ENCODE peak calls at places on chromosome 1, in four cellular contexts. U is WTC11, D is HepG2, Z is K562. P is an unnamed sample.

GRCh38 chr1:23574265-23574754 is 15.0 kb upstream of the ID3 start:
- DNase-seq in U (no peak), Z (no peak), D (no peak), P (no peak)

GRCh38 chr1:181135815-181136737 is 47.6 kb downstream of the IER5 start:
- DNase-seq in D (no peak), U (no peak), Z (no peak), P (no peak)

GRCh38 chr1:205369621-205370230 is 13.0 kb upstream of the KLHDC8A start:
- DNase-seq in D (no peak), U (no peak), Z (no peak), P (no peak)

GRCh38 chr1:180229483-180230415 is at the start of gene LHX4:
- DNase-seq in Z (peak; percentile 95), D (no peak), U (peak; percentile 76), P (peak; percentile 76)

GRCh38 chr1:248847181-248847955 is 9.3 kb downstream of the ZNF672 start:
- DNase-seq in Z (no peak), U (no peak), D (no peak), P (no peak)

GRCh38 chr1:43464840-43465693 is 11.3 kb upstream of the HYI start:
- DNase-seq in U (no peak), Z (no peak), D (peak; percentile 28), P (no peak)

GRCh38 chr1:62180649-62181048 is 14.0 kb upstream of the L1TD1 start:
- DNase-seq in D (no peak), U (no peak), Z (no peak), P (no peak)

GRCh38 chr1:175804556-175804955 is 61.2 kb upstream of the TNR start:
- DNase-seq in Z (no peak), U (no peak), D (no peak), P (no peak)

GRCh38 chr1:61082336-61083013 is at the start of gene NFIA:
- DNase-seq in Z (peak; percentile 83), U (peak; percentile 49), D (peak; percentile 83), P (peak; percentile 86)

GRCh38 chr1:9700340-9700739 is 48.8 kb downstream of the PIK3CD start:
- DNase-seq in U (no peak), Z (no peak), D (no peak), P (peak; percentile 64)

GRCh38 chr1:185996211-185996610 is 262.0 kb downstream of the HMCN1 start:
- DNase-seq in Z (no peak), D (no peak), U (no peak), P (no peak)

GRCh38 chr1:58896211-58897183 is 112.7 kb upstream of the JUN start:
- DNase-seq in U (no peak), D (no peak), Z (peak; percentile 83), P (no peak)

DNA sequence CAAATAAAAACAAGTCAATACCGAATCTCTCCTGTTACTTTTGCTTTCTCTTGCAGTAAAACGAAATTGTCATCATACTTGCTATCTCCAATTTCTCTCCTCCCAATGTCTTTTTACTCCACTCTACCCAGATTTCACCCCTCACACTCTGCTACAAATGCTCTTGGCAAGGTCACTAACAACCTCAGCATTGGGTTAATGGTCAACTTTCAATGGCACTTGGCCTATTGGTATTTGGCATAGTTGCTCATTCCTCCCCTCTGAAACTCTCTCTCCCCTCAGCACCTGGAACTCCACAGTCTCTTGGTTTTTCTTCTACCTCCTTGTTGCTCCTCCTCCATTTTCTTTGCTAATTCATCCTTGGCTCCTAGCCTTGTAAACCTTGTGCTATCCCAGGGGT is 367.3 kb downstream of the PTPRU start:
- DNase-seq in U (no peak), Z (no peak), D (no peak), P (no peak)
- TF ChIP-seq NR3C1 in U (no peak), Z (no peak), D (no peak), P (no peak)

DNA sequence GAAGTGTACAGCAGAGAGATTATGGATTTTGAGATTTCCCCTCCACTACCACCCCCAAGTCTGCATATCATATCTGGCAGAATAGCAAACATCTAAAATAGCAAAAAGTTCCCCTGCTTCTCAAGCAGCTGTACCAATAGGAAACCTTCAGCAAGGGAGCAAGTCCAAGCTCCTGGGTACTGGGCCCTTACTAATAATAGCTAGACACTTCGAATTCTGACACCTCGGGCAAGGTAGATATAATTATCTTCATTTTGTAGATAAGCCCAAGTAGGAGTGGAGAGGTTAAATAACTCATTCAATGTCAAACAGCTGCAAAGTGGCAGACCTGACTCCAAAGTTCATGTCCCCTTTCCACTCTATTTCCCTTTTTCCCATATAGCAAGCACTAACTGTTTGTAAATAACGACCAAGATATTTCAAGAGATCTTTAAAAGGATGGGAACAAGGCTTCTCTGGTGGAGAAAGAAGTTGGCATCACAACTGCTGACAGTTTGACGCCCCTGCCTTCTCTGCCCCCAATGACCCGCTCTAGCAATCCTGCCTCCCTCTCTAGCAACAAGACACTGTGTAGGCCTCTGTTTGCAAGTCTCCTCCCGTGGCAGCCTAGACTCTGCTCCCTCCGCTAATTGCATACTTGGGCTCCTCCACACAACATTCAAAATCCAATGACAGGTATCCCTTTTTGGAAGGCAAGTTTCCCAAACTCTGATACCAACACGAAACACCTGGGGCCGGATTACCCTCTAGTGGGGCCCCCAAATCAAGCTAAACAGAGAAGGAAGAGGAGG is 18.7 kb upstream of the ADAR start:
- DNase-seq in D (peak; percentile 32), Z (no peak), U (no peak), P (peak; percentile 13)
- TF ChIP-seq ESRRA in D (no peak), Z (no peak), U (no peak), P (no peak)

DNA sequence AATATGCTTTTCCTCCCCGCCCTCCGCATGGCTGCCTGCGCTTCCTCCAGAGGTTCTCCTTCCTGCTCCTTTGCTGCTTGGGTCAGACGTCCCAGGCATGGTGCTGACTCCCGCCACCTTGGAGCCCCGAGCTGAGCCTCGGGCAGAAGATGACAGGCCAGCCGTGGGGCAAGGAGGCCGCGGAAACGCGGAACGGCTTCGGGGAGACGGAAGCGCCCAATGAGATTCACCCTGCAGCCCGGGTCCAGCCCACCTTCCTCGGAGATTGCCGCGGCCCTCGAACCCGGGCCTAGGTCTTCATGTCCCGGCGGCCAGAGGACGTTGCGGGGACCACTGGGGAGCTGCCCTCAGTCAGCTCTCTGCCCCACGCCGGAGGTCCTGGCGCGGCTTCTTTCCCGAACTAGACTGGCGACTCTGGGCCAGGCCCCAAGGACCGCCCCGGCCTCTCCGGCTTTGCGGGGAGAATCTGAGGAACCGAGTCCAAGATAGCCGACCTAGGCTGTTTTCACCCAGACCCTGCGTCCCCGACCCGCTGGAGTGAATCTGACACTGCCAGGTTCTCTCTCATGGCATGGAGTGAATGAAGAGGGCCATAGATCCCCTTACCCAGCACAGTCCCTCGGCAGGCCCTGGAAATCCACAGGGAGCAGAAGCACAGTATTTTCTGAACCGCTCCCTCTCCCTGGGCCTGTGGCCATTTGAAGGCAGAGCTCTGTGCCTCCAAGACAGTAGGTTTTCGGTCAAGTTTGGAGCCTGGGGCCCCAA is 9.8 kb upstream of the BARHL2 start:
- DNase-seq in U (no peak), Z (no peak), D (no peak), P (no peak)
- TF ChIP-seq NR3C1 in U (no peak), Z (no peak), D (no peak), P (no peak)

DNA sequence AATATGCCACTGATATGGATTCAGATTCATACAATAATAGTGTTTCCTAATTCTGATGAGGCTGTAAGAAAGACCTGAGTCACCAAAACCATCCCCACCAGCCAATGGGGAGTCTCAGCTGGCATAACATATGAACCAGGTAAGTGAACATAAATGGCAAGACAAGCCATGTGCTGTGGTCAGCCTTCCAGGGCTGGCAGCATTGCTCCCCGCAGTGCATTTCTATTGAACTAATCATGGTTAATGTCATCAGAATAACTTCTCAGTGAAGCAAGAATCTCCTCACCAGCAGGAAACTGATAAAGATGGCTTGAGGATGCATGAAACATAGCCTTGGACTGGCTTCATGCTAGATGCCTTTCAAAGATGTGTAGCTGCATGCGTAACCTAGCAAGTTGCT is 87.9 kb downstream of the NTNG1 start:
- DNase-seq in Z (no peak), U (no peak), D (no peak), P (no peak)
- TF ChIP-seq ESRRA in Z (no peak), U (no peak), D (no peak), P (no peak)

GRCh38 chr1:240801445-240801844 is 189.5 kb upstream of the GREM2 start:
- DNase-seq in U (no peak), D (no peak), Z (no peak), P (no peak)

GRCh38 chr1:240800291-240800690 is 188.3 kb upstream of the GREM2 start:
- DNase-seq in U (no peak), D (no peak), Z (no peak), P (no peak)

GRCh38 chr1:240804475-240804874 is 192.5 kb upstream of the GREM2 start:
- DNase-seq in U (no peak), Z (no peak), D (no peak), P (no peak)

GRCh38 chr1:240803151-240803550 is 191.2 kb upstream of the GREM2 start:
- DNase-seq in Z (no peak), D (no peak), U (no peak), P (peak; percentile 61)

GRCh38 chr1:240802271-240802670 is 190.3 kb upstream of the GREM2 start:
- DNase-seq in U (no peak), D (no peak), Z (no peak), P (no peak)
- TF ChIP-seq NR3C1 in U (no peak), D (no peak), Z (no peak), P (no peak)

GRCh38 chr1:94871031-94871430 is 50.9 kb downstream of the SLC44A3 start:
- DNase-seq in Z (no peak), D (no peak), U (no peak), P (no peak)

GRCh38 chr1:94875794-94876193 is 51.1 kb downstream of the CNN3 start:
- DNase-seq in D (no peak), U (no peak), Z (no peak), P (no peak)

GRCh38 chr1:94874423-94874822 is 52.5 kb downstream of the CNN3 start:
- DNase-seq in U (no peak), Z (no peak), D (no peak), P (no peak)

GRCh38 chr1:94873520-94874351 is 53.2 kb downstream of the CNN3 start:
- DNase-seq in Z (no peak), U (no peak), D (no peak), P (no peak)

GRCh38 chr1:94872771-94873495 is 52.8 kb downstream of the SLC44A3 start:
- DNase-seq in U (no peak), D (no peak), Z (no peak), P (no peak)
- TF ChIP-seq ESRRA in U (no peak), D (no peak), Z (no peak), P (no peak)

GRCh38 chr1:66333463-66334232 is 200.3 kb upstream of the SGIP1 start:
- DNase-seq in U (no peak), D (no peak), Z (no peak), P (no peak)
- TF ChIP-seq NR3C1 in U (no peak), D (no peak), Z (no peak), P (no peak)

GRCh38 chr1:84830136-84830535 is 62.9 kb downstream of the LPAR3 start:
- DNase-seq in D (no peak), U (no peak), Z (no peak), P (no peak)

GRCh38 chr1:84835169-84835568 is 57.8 kb downstream of the LPAR3 start:
- DNase-seq in U (no peak), Z (no peak), D (no peak), P (no peak)

GRCh38 chr1:84836145-84836544 is 56.9 kb downstream of the LPAR3 start:
- DNase-seq in U (no peak), D (no peak), Z (no peak), P (no peak)

GRCh38 chr1:84833198-84833597 is 59.8 kb downstream of the LPAR3 start:
- DNase-seq in D (no peak), Z (no peak), U (no peak), P (no peak)

GRCh38 chr1:84834419-84835064 is 58.5 kb downstream of the LPAR3 start:
- DNase-seq in U (no peak), D (no peak), Z (no peak), P (peak; percentile 33)
- TF ChIP-seq ESRRA in U (no peak), D (no peak), Z (no peak), P (no peak)